ENCODE peak calls at places on chromosomes 6 and 20, in five cellular contexts. One of them, this sample, is unnamed.

GRCh38 chr20:14481863-14482262 is 144.5 kb upstream of the FLRT3 start:
- DNase-seq in HEK293T: no peak
- DNase-seq in GM12878: no peak
- DNase-seq in HepG2: no peak
- DNase-seq in K562: no peak
- DNase-seq in this sample: no peak

GRCh38 chr20:45088247-45088646 is 12.7 kb downstream of the KCNS1 start:
- DNase-seq in GM12878: no peak
- DNase-seq in HEK293T: no peak
- DNase-seq in K562: no peak
- DNase-seq in HepG2: no peak
- DNase-seq in this sample: no peak

GRCh38 chr20:3326779-3327521 is 80.5 kb downstream of the DNAAF9 start:
- DNase-seq in GM12878: no peak
- DNase-seq in HEK293T: no peak
- DNase-seq in K562: no peak
- DNase-seq in HepG2: no peak
- DNase-seq in this sample: no peak

GRCh38 chr6:12371151-12371550 is 81.0 kb downstream of the EDN1 start:
- DNase-seq in HepG2: no peak
- DNase-seq in GM12878: no peak
- DNase-seq in HEK293T: no peak
- DNase-seq in K562: no peak
- DNase-seq in this sample: no peak

GRCh38 chr6:37399131-37399530 is 33.9 kb upstream of the CMTR1 start:
- DNase-seq in HepG2: no peak
- DNase-seq in HEK293T: no peak
- DNase-seq in K562: no peak
- DNase-seq in GM12878: no peak
- DNase-seq in this sample: no peak

GRCh38 chr20:19757487-19757972 is 528 bp upstream of the RIN2 start:
- DNase-seq in GM12878: no peak
- DNase-seq in HepG2: peak
- DNase-seq in K562: no peak
- DNase-seq in HEK293T: peak
- DNase-seq in this sample: peak

GRCh38 chr6:88380083-88380482 is 213.9 kb upstream of the CNR1 start:
- DNase-seq in HepG2: no peak
- DNase-seq in K562: no peak
- DNase-seq in HEK293T: no peak
- DNase-seq in GM12878: no peak
- DNase-seq in this sample: peak

GRCh38 chr6:137654365-137654981 is 160.3 kb upstream of the OLIG3 start:
- DNase-seq in GM12878: no peak
- DNase-seq in HEK293T: no peak
- DNase-seq in K562: no peak
- DNase-seq in HepG2: no peak
- DNase-seq in this sample: no peak

GRCh38 chr6:135180458-135181332 is at the start of gene MYB:
- DNase-seq in HEK293T: peak
- DNase-seq in HepG2: no peak
- DNase-seq in GM12878: no peak
- DNase-seq in K562: peak
- DNase-seq in this sample: peak

DNA sequence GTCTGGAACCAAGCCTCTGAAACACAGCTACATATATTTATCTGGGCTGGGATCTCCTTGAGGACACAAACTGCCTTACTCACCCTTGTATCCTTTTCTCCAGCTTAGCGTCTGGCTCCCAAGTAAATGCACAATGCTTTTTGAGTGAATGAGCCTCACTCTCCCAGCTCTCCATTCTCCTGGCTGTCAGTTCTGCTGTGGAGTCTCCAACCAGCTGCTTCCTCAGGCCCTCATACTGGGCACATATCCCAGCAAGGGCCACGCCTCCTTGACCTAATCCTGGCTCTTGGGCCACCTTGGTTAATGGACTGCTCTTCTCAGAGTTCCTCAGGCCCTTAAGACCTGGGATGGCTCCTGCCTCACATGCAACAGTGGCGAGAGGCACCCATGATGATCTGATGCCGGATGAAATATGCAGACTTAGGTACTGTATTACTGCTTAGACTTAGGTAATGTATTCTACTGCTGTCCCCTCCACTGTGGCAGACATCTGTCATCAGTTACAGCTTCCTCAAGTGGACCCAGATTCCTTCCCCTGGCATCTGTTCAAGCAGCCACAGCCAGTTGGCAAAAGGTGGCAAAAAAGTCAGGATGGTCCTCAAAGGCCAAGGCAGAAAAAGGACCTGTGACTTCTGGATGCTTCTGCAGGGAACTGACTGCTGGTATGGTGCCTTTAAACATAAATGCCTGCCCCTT is 16.5 kb downstream of the SNHG17 start:
- DNase-seq in HEK293T: no peak
- DNase-seq in HepG2: no peak
- DNase-seq in GM12878: no peak
- DNase-seq in K562: no peak
- DNase-seq in this sample: no peak
- TF ChIP-seq FOXM1 in HEK293T: no peak
- TF ChIP-seq FOXM1 in HepG2: no peak
- TF ChIP-seq FOXM1 in GM12878: no peak
- TF ChIP-seq FOXM1 in K562: no peak
- TF ChIP-seq FOXM1 in this sample: no peak

GRCh38 chr6:148523051-148523450 is 180.4 kb downstream of the SASH1 start:
- DNase-seq in HEK293T: no peak
- DNase-seq in K562: no peak
- DNase-seq in GM12878: no peak
- DNase-seq in HepG2: no peak
- DNase-seq in this sample: no peak
- TF ChIP-seq FOXM1 in HEK293T: no peak
- TF ChIP-seq FOXM1 in K562: no peak
- TF ChIP-seq FOXM1 in GM12878: no peak
- TF ChIP-seq FOXM1 in HepG2: no peak
- TF ChIP-seq FOXM1 in this sample: no peak

DNA sequence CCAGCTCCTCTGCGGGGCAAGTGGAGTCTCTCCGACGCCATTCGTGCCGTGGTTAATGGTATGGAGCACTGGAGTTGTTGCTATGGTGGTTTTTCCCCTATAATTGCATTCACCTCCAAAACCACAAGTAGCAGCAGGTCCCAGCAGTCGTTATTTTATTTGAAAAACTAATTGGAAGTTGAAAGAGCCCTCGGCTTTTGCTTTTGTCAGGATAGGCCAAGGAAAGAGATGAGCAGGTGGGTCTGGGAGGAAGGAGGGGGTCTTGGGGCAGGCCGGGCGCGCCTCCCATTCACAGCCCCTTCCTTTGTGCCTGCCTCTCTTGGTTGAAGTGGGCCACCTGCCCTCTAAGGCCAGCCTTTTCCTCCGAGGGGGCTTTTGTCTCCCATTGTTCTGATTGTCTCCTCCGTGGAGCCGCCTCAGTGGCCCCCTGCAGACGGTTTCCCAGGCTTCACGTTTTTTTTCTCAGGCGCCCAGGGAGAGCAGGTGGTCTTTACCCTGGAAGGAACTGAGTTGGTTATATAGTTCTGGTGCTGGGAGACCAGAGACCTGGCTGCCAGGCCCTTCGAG is 15.9 kb downstream of the GHRH start:
- DNase-seq in HepG2: no peak
- DNase-seq in GM12878: no peak
- DNase-seq in K562: no peak
- DNase-seq in HEK293T: no peak
- DNase-seq in this sample: no peak
- TF ChIP-seq FOXM1 in HepG2: no peak
- TF ChIP-seq FOXM1 in GM12878: no peak
- TF ChIP-seq FOXM1 in K562: no peak
- TF ChIP-seq FOXM1 in HEK293T: no peak
- TF ChIP-seq FOXM1 in this sample: no peak

GRCh38 chr6:14476793-14477531 is 359.4 kb downstream of the CD83 start:
- DNase-seq in GM12878: no peak
- DNase-seq in HEK293T: no peak
- DNase-seq in HepG2: no peak
- DNase-seq in K562: peak
- DNase-seq in this sample: no peak
- TF ChIP-seq FOXM1 in GM12878: no peak
- TF ChIP-seq FOXM1 in HEK293T: no peak
- TF ChIP-seq FOXM1 in HepG2: no peak
- TF ChIP-seq FOXM1 in K562: no peak
- TF ChIP-seq FOXM1 in this sample: no peak

DNA sequence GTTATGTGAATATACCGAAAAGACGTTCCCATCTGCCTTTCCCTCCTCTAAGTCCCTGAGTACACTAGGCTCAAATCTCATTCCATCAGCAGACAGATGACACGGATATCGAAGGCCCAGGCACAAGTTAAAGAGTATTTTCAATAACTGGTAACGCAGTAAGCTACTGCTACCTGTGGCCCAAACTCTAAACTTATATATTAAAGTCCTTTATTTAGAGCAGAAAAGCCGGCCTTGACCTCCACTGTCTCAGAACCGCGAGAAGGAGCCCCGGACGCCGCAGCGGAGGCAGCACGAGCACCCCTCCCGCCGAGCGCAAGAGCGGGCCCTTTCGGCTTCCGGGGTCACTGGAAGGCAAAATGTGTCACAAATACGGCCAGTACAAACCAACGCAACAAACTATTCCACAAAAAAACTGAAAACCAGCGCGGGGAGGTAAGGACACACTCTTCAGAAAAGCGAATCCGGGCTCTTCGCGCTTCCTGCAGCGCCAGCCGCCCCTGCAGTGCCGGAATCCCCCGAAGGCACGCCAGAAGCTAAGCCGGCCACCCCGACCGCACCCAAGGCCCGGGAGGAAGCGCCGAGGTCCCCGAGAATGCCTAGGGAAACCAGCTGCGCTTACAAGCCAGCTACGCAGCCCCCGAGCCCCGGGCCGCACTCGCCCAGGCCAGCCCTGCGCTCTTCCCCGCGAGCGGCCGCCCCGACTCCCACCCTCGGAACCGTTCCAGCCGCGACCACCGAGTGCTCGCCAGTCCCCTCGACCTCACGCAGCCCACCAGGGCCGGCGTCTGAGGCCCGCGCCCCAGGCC is 681 bp downstream of the DIDO1 start:
- DNase-seq in HEK293T: no peak
- DNase-seq in HepG2: no peak
- DNase-seq in K562: peak
- DNase-seq in GM12878: no peak
- DNase-seq in this sample: peak
- TF ChIP-seq FOXM1 in HEK293T: no peak
- TF ChIP-seq FOXM1 in HepG2: no peak
- TF ChIP-seq FOXM1 in K562: no peak
- TF ChIP-seq FOXM1 in GM12878: no peak
- TF ChIP-seq FOXM1 in this sample: no peak

GRCh38 chr6:2264932-2265331 is 19.5 kb upstream of the GMDS start:
- DNase-seq in K562: no peak
- DNase-seq in HEK293T: no peak
- DNase-seq in GM12878: no peak
- DNase-seq in HepG2: no peak
- DNase-seq in this sample: no peak
- TF ChIP-seq FOXM1 in K562: no peak
- TF ChIP-seq FOXM1 in HEK293T: no peak
- TF ChIP-seq FOXM1 in GM12878: no peak
- TF ChIP-seq FOXM1 in HepG2: no peak
- TF ChIP-seq FOXM1 in this sample: no peak

GRCh38 chr20:6714202-6714800 is 53.2 kb upstream of the BMP2 start:
- DNase-seq in GM12878: no peak
- DNase-seq in HepG2: no peak
- DNase-seq in HEK293T: no peak
- DNase-seq in K562: no peak
- DNase-seq in this sample: no peak
- TF ChIP-seq FOXM1 in GM12878: no peak
- TF ChIP-seq FOXM1 in HepG2: no peak
- TF ChIP-seq FOXM1 in HEK293T: no peak
- TF ChIP-seq FOXM1 in K562: no peak
- TF ChIP-seq FOXM1 in this sample: no peak

GRCh38 chr6:1199981-1200637 is 111.8 kb upstream of the FOXQ1 start:
- DNase-seq in HEK293T: no peak
- DNase-seq in HepG2: no peak
- DNase-seq in K562: no peak
- DNase-seq in GM12878: no peak
- DNase-seq in this sample: no peak

GRCh38 chr6:1200706-1201105 is 111.2 kb upstream of the FOXQ1 start:
- DNase-seq in K562: no peak
- DNase-seq in HEK293T: no peak
- DNase-seq in GM12878: no peak
- DNase-seq in HepG2: peak
- DNase-seq in this sample: no peak

GRCh38 chr6:1201547-1202200 is 110.2 kb upstream of the FOXQ1 start:
- DNase-seq in GM12878: no peak
- DNase-seq in K562: no peak
- DNase-seq in HepG2: no peak
- DNase-seq in HEK293T: no peak
- DNase-seq in this sample: no peak

GRCh38 chr6:1197309-1197708 is 114.6 kb upstream of the FOXQ1 start:
- DNase-seq in HEK293T: no peak
- DNase-seq in K562: no peak
- DNase-seq in GM12878: no peak
- DNase-seq in HepG2: no peak
- DNase-seq in this sample: no peak

DNA sequence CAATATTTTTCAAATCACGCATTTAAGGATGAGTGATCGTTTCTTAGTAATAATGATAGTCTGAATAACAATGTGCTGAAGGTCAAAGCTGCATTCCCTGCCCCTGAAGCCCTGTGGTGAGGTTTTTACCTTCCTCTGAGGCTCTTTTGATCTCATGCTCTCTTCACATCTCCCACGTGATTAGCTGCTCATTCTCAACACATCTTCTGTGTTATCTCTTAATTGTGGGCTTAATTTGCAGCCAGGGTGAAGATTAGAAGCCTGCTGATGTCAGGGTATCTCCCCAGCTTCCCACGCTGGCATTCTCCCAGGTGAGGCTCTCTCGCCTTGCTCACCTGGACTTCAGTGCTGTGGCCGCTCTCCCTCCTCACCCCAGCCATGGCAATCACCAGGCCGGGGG is 109.7 kb upstream of the FOXQ1 start:
- DNase-seq in GM12878: no peak
- DNase-seq in HEK293T: no peak
- DNase-seq in K562: no peak
- DNase-seq in HepG2: no peak
- DNase-seq in this sample: no peak
- TF ChIP-seq FOXM1 in GM12878: no peak
- TF ChIP-seq FOXM1 in HEK293T: no peak
- TF ChIP-seq FOXM1 in K562: no peak
- TF ChIP-seq FOXM1 in HepG2: no peak
- TF ChIP-seq FOXM1 in this sample: no peak